ENCODE peak calls at places on chromosomes 3 and 15, in seven cellular contexts. V is testis, S is heart left ventricle, T is A549, M is stomach, G is HCT116, K is esophagus muscularis mucosa. F is an unnamed sample.

GRCh38 chr15:77869021-77869895 is 208.3 kb downstream of the TBC1D2B start:
- DNase-seq in T (no peak), M (no peak), S (peak; percentile 5), V (no peak), G (no peak), K (no peak), F (peak; percentile 4)

GRCh38 chr3:127959873-127960272 is 44.8 kb downstream of the KBTBD12 start:
- DNase-seq in S (peak; percentile 43), K (no peak), V (peak; percentile 40), G (no peak), T (peak; percentile 31), M (peak; percentile 56), F (peak; percentile 50)

GRCh38 chr3:170331143-170331542 is 26.4 kb upstream of the SKIL start:
- DNase-seq in S (no peak), T (no peak), G (no peak), K (no peak), V (no peak), M (peak; percentile 84), F (peak; percentile 55)

GRCh38 chr15:81327526-81327925 is 3.6 kb upstream of the STARD5 start:
- DNase-seq in G (no peak), T (no peak), M (no peak), S (no peak), V (no peak), K (no peak), F (no peak)

GRCh38 chr3:45553469-45553974 is 41.0 kb upstream of the LIMD1 start:
- DNase-seq in G (no peak), S (peak; percentile 84), M (peak; percentile 49), V (peak; percentile 37), K (no peak), T (no peak), F (peak; percentile 48)

GRCh38 chr3:143464850-143465249 is 345.3 kb downstream of the CHST2 start:
- DNase-seq in K (no peak), T (no peak), M (no peak), G (no peak), S (no peak), V (no peak), F (no peak)

GRCh38 chr3:4600526-4600925 is 107.4 kb downstream of the ITPR1 start:
- DNase-seq in T (no peak), G (no peak), S (no peak), V (no peak), M (no peak), K (no peak), F (no peak)

GRCh38 chr3:23926736-23927135 is 9.8 kb downstream of the RPL15 start:
- DNase-seq in S (no peak), M (no peak), K (no peak), G (no peak), T (no peak), V (no peak), F (no peak)

GRCh38 chr3:139601191-139601961 is 61.8 kb upstream of the RBP1 start:
- DNase-seq in K (no peak), G (no peak), T (no peak), S (no peak), M (no peak), V (no peak), F (no peak)

GRCh38 chr3:128993461-128994172 is at the start of gene CFAP92:
- DNase-seq in S (peak; percentile 90), T (peak; percentile 72), K (peak; percentile 97), M (peak; percentile 94), V (peak; percentile 93), G (peak; percentile 23), F (peak; percentile 93)

GRCh38 chr3:88000853-88001252 is 58.0 kb downstream of the CGGBP1 start:
- DNase-seq in S (no peak), V (peak; percentile 48), G (no peak), M (no peak), T (no peak), K (no peak), F (peak; percentile 29)

GRCh38 chr15:71275098-71275497 is 159.8 kb downstream of the THSD4 start:
- DNase-seq in V (no peak), S (no peak), M (no peak), K (no peak), T (no peak), G (no peak), F (no peak)

GRCh38 chr3:124812291-124813265 is 74.6 kb downstream of the ITGB5 start:
- DNase-seq in G (peak; percentile 82), K (peak; percentile 95), S (peak; percentile 83), M (peak; percentile 64), T (peak; percentile 94), V (peak; percentile 34), F (peak; percentile 58)

GRCh38 chr15:63212050-63212973 is 22.9 kb downstream of the RAB8B start:
- DNase-seq in G (no peak), S (no peak), T (no peak), K (no peak), V (no peak), M (no peak), F (no peak)
- H3K4me1 ChIP-seq in G (no peaks in the 10 kb centered on the region), S (peaks cover 16% of the 10 kb centered on the region), T (peaks cover 19% of the 10 kb centered on the region), K (peaks cover 37% of the 10 kb centered on the region), V (peaks cover 20% of the 10 kb centered on the region), M (peaks cover 35% of the 10 kb centered on the region), F (peaks cover 11% of the 10 kb centered on the region)

GRCh38 chr3:184017672-184018423 is at the start of gene ABCC5:
- DNase-seq in V (peak; percentile 96), T (peak; percentile 86), M (peak; percentile 92), S (peak; percentile 96), G (peak; percentile 70), K (peak; percentile 97), F (peak; percentile 91)
- TF ChIP-seq POLR2A in V (no peak), T (peak; percentile 76), M (no peak), S (no peak), G (peak; percentile 87), K (no peak), F (no peak)

GRCh38 chr3:105744202-105744601 is 124.6 kb downstream of the CBLB start:
- DNase-seq in G (no peak), T (no peak), V (no peak), K (no peak), S (no peak), M (no peak), F (no peak)

GRCh38 chr3:105747621-105748165 is 121.1 kb downstream of the CBLB start:
- DNase-seq in V (no peak), G (no peak), K (no peak), M (no peak), S (no peak), T (no peak), F (no peak)

GRCh38 chr3:105746226-105746996 is 122.4 kb downstream of the CBLB start:
- DNase-seq in M (no peak), S (no peak), G (no peak), T (peak; percentile 17), K (no peak), V (no peak), F (no peak)

GRCh38 chr3:105745046-105745445 is 123.8 kb downstream of the CBLB start:
- DNase-seq in G (no peak), T (no peak), K (no peak), M (no peak), V (no peak), S (no peak), F (no peak)

GRCh38 chr3:105747056-105747455 is 121.8 kb downstream of the CBLB start:
- DNase-seq in K (no peak), G (no peak), M (no peak), T (peak; percentile 3), V (no peak), S (no peak), F (no peak)
- H3K4me1 ChIP-seq in K (peaks cover 10% of the 10 kb centered on the region), G (no peaks in the 10 kb centered on the region), M (peaks cover 10% of the 10 kb centered on the region), T (peaks cover 21% of the 10 kb centered on the region), V (peaks cover 14% of the 10 kb centered on the region), S (peaks cover 39% of the 10 kb centered on the region), F (peaks cover 6% of the 10 kb centered on the region)

DNA sequence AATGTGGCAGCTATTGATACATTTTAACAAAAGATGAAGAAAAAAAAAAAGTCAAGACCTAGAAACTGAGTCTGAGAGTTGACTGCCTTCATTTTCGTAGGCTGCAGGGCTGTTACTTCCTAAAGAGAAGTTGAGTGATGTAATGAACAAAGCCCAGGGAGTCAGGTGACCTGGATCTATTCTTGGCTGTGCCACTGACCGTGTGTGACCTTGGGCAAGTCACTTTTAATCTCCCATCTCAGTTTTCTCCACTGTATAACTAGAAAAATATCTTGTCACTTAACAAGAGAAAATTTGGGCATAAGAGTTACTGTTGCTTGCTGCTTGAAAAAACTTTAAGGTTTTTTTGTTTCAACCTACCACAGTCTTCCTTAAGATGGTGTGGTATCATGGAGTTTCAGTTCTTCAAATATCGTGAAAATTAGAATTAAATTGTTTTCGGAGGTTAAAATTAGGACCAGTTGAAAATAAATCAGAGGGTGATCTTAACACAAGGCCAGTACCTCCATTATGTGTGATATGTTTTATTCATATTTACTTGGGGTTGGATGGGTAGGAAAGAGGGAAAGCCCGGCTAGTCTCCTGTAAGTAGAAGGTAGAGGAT is 5.8 kb downstream of the FMN1 start:
- DNase-seq in V (peak; percentile 67), K (no peak), T (no peak), M (no peak), G (no peak), S (no peak), F (no peak)
- TF ChIP-seq POLR2A in V (no peak), K (no peak), T (no peak), M (no peak), G (no peak), S (no peak), F (no peak)

DNA sequence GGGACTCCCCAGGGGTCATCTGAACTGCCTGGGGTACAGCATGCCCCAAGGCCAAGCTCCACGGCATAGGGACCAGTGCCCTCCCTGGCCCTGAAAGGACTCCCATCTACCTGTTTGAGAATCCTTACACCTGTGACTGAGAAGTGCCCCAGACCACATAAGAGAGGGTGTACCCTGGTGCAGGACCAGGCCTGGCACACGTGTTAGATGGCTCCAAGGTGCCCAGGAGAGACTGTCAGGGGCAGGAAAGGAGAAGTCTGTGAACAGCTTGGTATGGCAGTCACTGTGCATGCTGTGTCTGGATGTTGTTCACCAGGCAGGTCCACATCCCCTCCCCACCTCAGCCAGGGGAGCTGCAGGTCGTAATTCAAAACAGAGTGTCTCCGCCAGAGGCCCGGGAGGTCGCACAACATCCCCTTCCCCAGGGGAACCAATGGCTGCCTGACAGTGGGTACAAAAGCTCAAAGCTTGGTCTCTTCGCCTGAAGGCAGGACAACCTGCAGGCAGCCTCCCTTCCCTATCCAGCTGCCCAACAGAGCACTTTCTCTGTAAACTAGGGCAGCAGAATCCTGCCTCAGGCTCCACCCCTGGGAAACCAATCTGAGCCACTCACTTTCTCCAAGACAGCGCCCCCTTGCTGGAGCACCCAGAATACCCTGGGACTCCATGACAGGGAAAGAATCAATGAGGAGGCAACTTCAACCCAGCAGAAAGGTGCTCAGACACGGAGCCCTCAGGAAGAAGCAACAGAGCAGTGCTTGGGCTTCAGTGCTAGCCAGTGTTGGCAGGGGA is 3.9 kb downstream of the NUP210 start:
- DNase-seq in T (no peak), V (no peak), M (no peak), K (no peak), S (no peak), G (no peak), F (no peak)
- H3K4me1 ChIP-seq in T (peaks cover 33% of the 10 kb centered on the region), V (peaks cover 3% of the 10 kb centered on the region), M (peaks cover 17% of the 10 kb centered on the region), K (peaks cover 17% of the 10 kb centered on the region), S (peaks cover 17% of the 10 kb centered on the region), G (peaks cover 32% of the 10 kb centered on the region), F (peaks cover 38% of the 10 kb centered on the region)